ENCODE peak calls at places on chromosome X, in five cellular contexts. V, M, I, P and Y are unnamed samples.

GRCh38 chrX:155056877-155057792 is 13.8 kb downstream of the CMC4 start:
- DNase-seq in P (peak), V (peak), M (peak), I (peak), Y (peak)

GRCh38 chrX:139121616-139122286 is 408.8 kb upstream of the F9 start:
- DNase-seq in M (no peak), I (no peak), P (no peak), V (no peak), Y (no peak)

GRCh38 chrX:154482786-154483185 is 3.6 kb downstream of the UBL4A start:
- DNase-seq in P (no peak), M (no peak), I (no peak), V (no peak), Y (no peak)

GRCh38 chrX:120310861-120311631 is at the start of gene TMEM255A:
- DNase-seq in P (peak), M (no peak), V (no peak), I (peak), Y (no peak)

GRCh38 chrX:106243376-106243775 is 75.3 kb downstream of the PWWP3B start:
- DNase-seq in I (no peak), V (no peak), M (no peak), P (no peak), Y (no peak)

GRCh38 chrX:137428251-137428661 is 137.7 kb upstream of the ZIC3 start:
- DNase-seq in I (no peak), P (no peak), V (no peak), M (no peak), Y (no peak)

GRCh38 chrX:115949900-115950822 is 220.4 kb upstream of the AGTR2 start:
- DNase-seq in P (peak), I (no peak), M (no peak), V (no peak), Y (no peak)

GRCh38 chrX:9847071-9847470 is 60.8 kb downstream of the SHROOM2 start:
- DNase-seq in P (no peak), V (peak), M (peak), I (no peak), Y (no peak)

GRCh38 chrX:72045141-72045540 is 86.6 kb downstream of the RTL5 start:
- DNase-seq in P (no peak), V (no peak), I (no peak), M (no peak), Y (no peak)

GRCh38 chrX:121356139-121356849 is 308.9 kb downstream of the GLUD2 start:
- DNase-seq in I (no peak), P (no peak), V (no peak), M (no peak), Y (no peak)

GRCh38 chrX:41720125-41720780 is 3.7 kb upstream of the GPR82 start:
- DNase-seq in V (peak), P (no peak), I (no peak), M (no peak), Y (peak)

GRCh38 chrX:599837-600715 is 30.5 kb upstream of the SHOX start:
- DNase-seq in P (no peak), V (no peak), I (no peak), M (no peak), Y (no peak)

GRCh38 chrX:49972313-49972712 is 49.9 kb downstream of the CLCN5 start:
- DNase-seq in M (no peak), P (no peak), V (peak), I (no peak), Y (no peak)

GRCh38 chrX:33725556-33726232 is 406.4 kb downstream of the FAM47A start:
- DNase-seq in I (no peak), P (no peak), V (peak), M (no peak), Y (no peak)

GRCh38 chrX:155612312-155613224 is at the start of gene TMLHE:
- DNase-seq in I (peak), V (peak), P (peak), M (peak), Y (peak)

GRCh38 chrX:10482262-10482661 is 138.1 kb downstream of the MID1 start:
- DNase-seq in I (no peak), M (no peak), V (no peak), P (no peak), Y (no peak)

GRCh38 chrX:153450114-153450948 is 4.5 kb upstream of the TREX2 start:
- DNase-seq in V (no peak), I (no peak), M (no peak), P (no peak), Y (no peak)

GRCh38 chrX:94932278-94932965 is 1258.4 kb downstream of the FAM133A start:
- DNase-seq in V (no peak), M (no peak), P (no peak), I (no peak), Y (no peak)

GRCh38 chrX:86148024-86148511 is at the start of gene DACH2:
- DNase-seq in I (peak), M (no peak), V (peak), P (no peak), Y (peak)

GRCh38 chrX:40108959-40109287 is 11.2 kb upstream of the BCOR start:
- DNase-seq in V (peak), P (peak), M (peak), I (peak), Y (peak)

GRCh38 chrX:8679572-8679971 is 52.4 kb downstream of the ANOS1 start:
- DNase-seq in V (no peak), I (peak), M (no peak), P (no peak), Y (no peak)

GRCh38 chrX:3244955-3245354 is 101.5 kb downstream of the MXRA5 start:
- DNase-seq in V (no peak), I (no peak), P (no peak), M (no peak), Y (no peak)

GRCh38 chrX:123313486-123313885 is 129.4 kb downstream of the GRIA3 start:
- DNase-seq in V (no peak), M (no peak), P (no peak), I (no peak), Y (no peak)

GRCh38 chrX:57379296-57379695 is 92.8 kb downstream of the FAAH2 start:
- DNase-seq in P (no peak), V (no peak), M (no peak), I (no peak), Y (no peak)

GRCh38 chrX:16999275-16999674 is 52.8 kb downstream of the REPS2 start:
- DNase-seq in I (no peak), V (no peak), M (no peak), P (peak), Y (no peak)

GRCh38 chrX:148741441-148741840 is 241.0 kb downstream of the AFF2 start:
- DNase-seq in I (no peak), V (no peak), P (no peak), M (no peak), Y (no peak)

GRCh38 chrX:86604620-86605019 is 456.4 kb downstream of the DACH2 start:
- DNase-seq in P (no peak), V (peak), I (no peak), M (no peak), Y (no peak)

GRCh38 chrX:13721819-13722527 is 12.4 kb downstream of the TRAPPC2 start:
- DNase-seq in P (no peak), V (peak), M (no peak), I (no peak), Y (no peak)

GRCh38 chrX:118971552-118971951 is 2.9 kb upstream of the LONRF3 start:
- DNase-seq in I (no peak), V (no peak), P (no peak), M (no peak), Y (no peak)

GRCh38 chrX:332916-333610 is 14.5 kb upstream of the GTPBP6 start:
- DNase-seq in I (peak), V (no peak), P (no peak), M (no peak), Y (no peak)

GRCh38 chrX:130083107-130083490 is 27.2 kb downstream of the ELF4 start:
- DNase-seq in V (no peak), P (no peak), M (no peak), I (no peak), Y (no peak)